ENCODE peak calls at places on chromosomes 6 and 20, in seven cellular contexts. One of them, this sample, is unnamed.

GRCh38 chr6:1970151-1970561 is 275.2 kb downstream of the GMDS start:
- DNase-seq in CD8-positive, alpha-beta T cell: no peak
- DNase-seq in AG04450: no peak
- DNase-seq in suprapubic skin: no peak
- DNase-seq in lung: no peak
- DNase-seq in astrocyte of the spinal cord: no peak
- DNase-seq in GM12864: no peak
- DNase-seq in this sample: no peak

GRCh38 chr20:32490942-32491763 is 94.0 kb downstream of the NOL4L start:
- DNase-seq in CD8-positive, alpha-beta T cell: no peak
- DNase-seq in AG04450: no peak
- DNase-seq in suprapubic skin: no peak
- DNase-seq in lung: no peak
- DNase-seq in astrocyte of the spinal cord: no peak
- DNase-seq in GM12864: no peak
- DNase-seq in this sample: no peak

GRCh38 chr6:83193747-83194582 is 808 bp downstream of the RWDD2A start:
- DNase-seq in CD8-positive, alpha-beta T cell: peak
- DNase-seq in AG04450: no peak
- DNase-seq in suprapubic skin: peak
- DNase-seq in lung: peak
- DNase-seq in astrocyte of the spinal cord: peak
- DNase-seq in GM12864: no peak
- DNase-seq in this sample: no peak

GRCh38 chr6:140052757-140053729 is 678.6 kb upstream of the CITED2 start:
- DNase-seq in CD8-positive, alpha-beta T cell: no peak
- DNase-seq in AG04450: no peak
- DNase-seq in suprapubic skin: no peak
- DNase-seq in lung: no peak
- DNase-seq in astrocyte of the spinal cord: peak
- DNase-seq in GM12864: no peak
- DNase-seq in this sample: no peak

GRCh38 chr6:158907931-158908330 is 88.8 kb upstream of the EZR start:
- DNase-seq in CD8-positive, alpha-beta T cell: no peak
- DNase-seq in AG04450: no peak
- DNase-seq in suprapubic skin: no peak
- DNase-seq in lung: no peak
- DNase-seq in astrocyte of the spinal cord: no peak
- DNase-seq in GM12864: no peak
- DNase-seq in this sample: no peak

GRCh38 chr6:147278891-147279290 is 74.7 kb downstream of the STXBP5 start:
- DNase-seq in CD8-positive, alpha-beta T cell: no peak
- DNase-seq in AG04450: no peak
- DNase-seq in suprapubic skin: no peak
- DNase-seq in lung: no peak
- DNase-seq in astrocyte of the spinal cord: no peak
- DNase-seq in GM12864: no peak
- DNase-seq in this sample: no peak

GRCh38 chr6:51021171-51021570 is 202.5 kb downstream of the TFAP2B start:
- DNase-seq in CD8-positive, alpha-beta T cell: no peak
- DNase-seq in AG04450: no peak
- DNase-seq in suprapubic skin: no peak
- DNase-seq in lung: no peak
- DNase-seq in astrocyte of the spinal cord: no peak
- DNase-seq in GM12864: no peak
- DNase-seq in this sample: no peak

GRCh38 chr6:44464527-44465310 is 77.2 kb downstream of the CDC5L start:
- DNase-seq in CD8-positive, alpha-beta T cell: no peak
- DNase-seq in AG04450: no peak
- DNase-seq in suprapubic skin: no peak
- DNase-seq in lung: no peak
- DNase-seq in astrocyte of the spinal cord: no peak
- DNase-seq in GM12864: no peak
- DNase-seq in this sample: no peak

GRCh38 chr6:6191476-6191875 is 129.0 kb downstream of the F13A1 start:
- DNase-seq in CD8-positive, alpha-beta T cell: no peak
- DNase-seq in AG04450: no peak
- DNase-seq in suprapubic skin: no peak
- DNase-seq in lung: no peak
- DNase-seq in astrocyte of the spinal cord: no peak
- DNase-seq in GM12864: no peak
- DNase-seq in this sample: no peak

GRCh38 chr6:90217621-90218496 is 78.8 kb downstream of the BACH2 start:
- DNase-seq in CD8-positive, alpha-beta T cell: no peak
- DNase-seq in AG04450: no peak
- DNase-seq in suprapubic skin: no peak
- DNase-seq in lung: peak
- DNase-seq in astrocyte of the spinal cord: no peak
- DNase-seq in GM12864: no peak
- DNase-seq in this sample: no peak

GRCh38 chr20:9498322-9498721 is 16.1 kb upstream of the LAMP5 start:
- DNase-seq in CD8-positive, alpha-beta T cell: no peak
- DNase-seq in AG04450: no peak
- DNase-seq in suprapubic skin: no peak
- DNase-seq in lung: no peak
- DNase-seq in astrocyte of the spinal cord: no peak
- DNase-seq in GM12864: no peak
- DNase-seq in this sample: no peak

GRCh38 chr20:2210646-2211556 is 84.9 kb upstream of the TGM3 start:
- DNase-seq in CD8-positive, alpha-beta T cell: no peak
- DNase-seq in AG04450: no peak
- DNase-seq in suprapubic skin: no peak
- DNase-seq in lung: peak
- DNase-seq in astrocyte of the spinal cord: peak
- DNase-seq in GM12864: no peak
- DNase-seq in this sample: peak

GRCh38 chr6:162733489-162733888 is 5.7 kb downstream of the PACRG start:
- DNase-seq in CD8-positive, alpha-beta T cell: no peak
- DNase-seq in AG04450: no peak
- DNase-seq in suprapubic skin: no peak
- DNase-seq in lung: no peak
- DNase-seq in astrocyte of the spinal cord: no peak
- DNase-seq in GM12864: no peak
- DNase-seq in this sample: no peak

GRCh38 chr20:35225319-35226125 is 968 bp upstream of the MMP24 start:
- DNase-seq in CD8-positive, alpha-beta T cell: no peak
- DNase-seq in AG04450: no peak
- DNase-seq in suprapubic skin: no peak
- DNase-seq in lung: no peak
- DNase-seq in astrocyte of the spinal cord: no peak
- DNase-seq in GM12864: no peak
- DNase-seq in this sample: no peak

GRCh38 chr6:28633445-28634215 is 107.9 kb downstream of the GPX5 start:
- DNase-seq in CD8-positive, alpha-beta T cell: no peak
- DNase-seq in AG04450: no peak
- DNase-seq in suprapubic skin: no peak
- DNase-seq in lung: no peak
- DNase-seq in astrocyte of the spinal cord: no peak
- DNase-seq in GM12864: no peak
- DNase-seq in this sample: no peak

GRCh38 chr6:1701668-1702353 is 92.1 kb downstream of the FOXC1 start:
- DNase-seq in CD8-positive, alpha-beta T cell: no peak
- DNase-seq in AG04450: peak
- DNase-seq in suprapubic skin: no peak
- DNase-seq in lung: no peak
- DNase-seq in astrocyte of the spinal cord: peak
- DNase-seq in GM12864: no peak
- DNase-seq in this sample: peak

GRCh38 chr20:56637576-56637975 is 8.5 kb downstream of the TFAP2C start:
- DNase-seq in CD8-positive, alpha-beta T cell: no peak
- DNase-seq in AG04450: no peak
- DNase-seq in suprapubic skin: no peak
- DNase-seq in lung: no peak
- DNase-seq in astrocyte of the spinal cord: no peak
- DNase-seq in GM12864: no peak
- DNase-seq in this sample: no peak

GRCh38 chr20:46544576-46544975 is 5.9 kb downstream of the OCSTAMP start:
- DNase-seq in CD8-positive, alpha-beta T cell: no peak
- DNase-seq in AG04450: no peak
- DNase-seq in suprapubic skin: no peak
- DNase-seq in lung: no peak
- DNase-seq in astrocyte of the spinal cord: no peak
- DNase-seq in GM12864: no peak
- DNase-seq in this sample: no peak

GRCh38 chr6:43368517-43369160 is 808 bp downstream of the ZNF318 start:
- DNase-seq in CD8-positive, alpha-beta T cell: no peak
- DNase-seq in AG04450: no peak
- DNase-seq in suprapubic skin: no peak
- DNase-seq in lung: peak
- DNase-seq in astrocyte of the spinal cord: peak
- DNase-seq in GM12864: no peak
- DNase-seq in this sample: no peak

GRCh38 chr6:159311618-159312017 is 142.4 kb downstream of the FNDC1 start:
- DNase-seq in CD8-positive, alpha-beta T cell: no peak
- DNase-seq in AG04450: no peak
- DNase-seq in suprapubic skin: no peak
- DNase-seq in lung: no peak
- DNase-seq in astrocyte of the spinal cord: no peak
- DNase-seq in GM12864: no peak
- DNase-seq in this sample: no peak

GRCh38 chr6:158959552-158959951 is 40.5 kb downstream of the RSPH3 start:
- DNase-seq in CD8-positive, alpha-beta T cell: no peak
- DNase-seq in AG04450: no peak
- DNase-seq in suprapubic skin: no peak
- DNase-seq in lung: no peak
- DNase-seq in astrocyte of the spinal cord: no peak
- DNase-seq in GM12864: no peak
- DNase-seq in this sample: no peak

GRCh38 chr6:134398453-134398852 is 80.5 kb upstream of the SGK1 start:
- DNase-seq in CD8-positive, alpha-beta T cell: no peak
- DNase-seq in AG04450: no peak
- DNase-seq in suprapubic skin: no peak
- DNase-seq in lung: peak
- DNase-seq in astrocyte of the spinal cord: no peak
- DNase-seq in GM12864: peak
- DNase-seq in this sample: no peak

GRCh38 chr20:62812907-62813200 is 4.0 kb upstream of the COL9A3 start:
- DNase-seq in CD8-positive, alpha-beta T cell: no peak
- DNase-seq in AG04450: no peak
- DNase-seq in suprapubic skin: no peak
- DNase-seq in lung: no peak
- DNase-seq in astrocyte of the spinal cord: no peak
- DNase-seq in GM12864: no peak
- DNase-seq in this sample: no peak

GRCh38 chr20:62812181-62812906 is 4.5 kb upstream of the COL9A3 start:
- DNase-seq in CD8-positive, alpha-beta T cell: no peak
- DNase-seq in AG04450: no peak
- DNase-seq in suprapubic skin: no peak
- DNase-seq in lung: no peak
- DNase-seq in astrocyte of the spinal cord: no peak
- DNase-seq in GM12864: no peak
- DNase-seq in this sample: no peak

GRCh38 chr20:62813588-62813987 is 3.3 kb upstream of the COL9A3 start:
- DNase-seq in CD8-positive, alpha-beta T cell: no peak
- DNase-seq in AG04450: no peak
- DNase-seq in suprapubic skin: no peak
- DNase-seq in lung: no peak
- DNase-seq in astrocyte of the spinal cord: no peak
- DNase-seq in GM12864: no peak
- DNase-seq in this sample: no peak

GRCh38 chr20:62811320-62811719 is 5.5 kb upstream of the COL9A3 start:
- DNase-seq in CD8-positive, alpha-beta T cell: no peak
- DNase-seq in AG04450: no peak
- DNase-seq in suprapubic skin: no peak
- DNase-seq in lung: no peak
- DNase-seq in astrocyte of the spinal cord: no peak
- DNase-seq in GM12864: no peak
- DNase-seq in this sample: no peak

GRCh38 chr20:62811720-62812119 is 5.1 kb upstream of the COL9A3 start:
- DNase-seq in CD8-positive, alpha-beta T cell: no peak
- DNase-seq in AG04450: no peak
- DNase-seq in suprapubic skin: no peak
- DNase-seq in lung: no peak
- DNase-seq in astrocyte of the spinal cord: no peak
- DNase-seq in GM12864: no peak
- DNase-seq in this sample: no peak
- H3K4me3 ChIP-seq in CD8-positive, alpha-beta T cell: no peak
- H3K4me3 ChIP-seq in AG04450: no peak
- H3K4me3 ChIP-seq in suprapubic skin: no peak
- H3K4me3 ChIP-seq in lung: no peak
- H3K4me3 ChIP-seq in astrocyte of the spinal cord: no peak
- H3K4me3 ChIP-seq in GM12864: no peak
- H3K4me3 ChIP-seq in this sample: no peak

GRCh38 chr20:310645-311044 is 13.3 kb downstream of the ZCCHC3 start:
- DNase-seq in CD8-positive, alpha-beta T cell: no peak
- DNase-seq in AG04450: no peak
- DNase-seq in suprapubic skin: no peak
- DNase-seq in lung: no peak
- DNase-seq in astrocyte of the spinal cord: no peak
- DNase-seq in GM12864: no peak
- DNase-seq in this sample: no peak
- H3K4me3 ChIP-seq in CD8-positive, alpha-beta T cell: peak
- H3K4me3 ChIP-seq in AG04450: no peak
- H3K4me3 ChIP-seq in suprapubic skin: peak
- H3K4me3 ChIP-seq in lung: no peak
- H3K4me3 ChIP-seq in astrocyte of the spinal cord: no peak
- H3K4me3 ChIP-seq in GM12864: peak
- H3K4me3 ChIP-seq in this sample: no peak

GRCh38 chr6:26422329-26422728 is 18.0 kb upstream of the BTN3A3 start:
- DNase-seq in CD8-positive, alpha-beta T cell: no peak
- DNase-seq in AG04450: no peak
- DNase-seq in suprapubic skin: no peak
- DNase-seq in lung: no peak
- DNase-seq in astrocyte of the spinal cord: no peak
- DNase-seq in GM12864: no peak
- DNase-seq in this sample: no peak
- H3K4me3 ChIP-seq in CD8-positive, alpha-beta T cell: no peak
- H3K4me3 ChIP-seq in AG04450: peak
- H3K4me3 ChIP-seq in suprapubic skin: peak
- H3K4me3 ChIP-seq in lung: no peak
- H3K4me3 ChIP-seq in astrocyte of the spinal cord: peak
- H3K4me3 ChIP-seq in GM12864: peak
- H3K4me3 ChIP-seq in this sample: peak

GRCh38 chr6:106192824-106193223 is 106.7 kb downstream of the PRDM1 start:
- DNase-seq in CD8-positive, alpha-beta T cell: no peak
- DNase-seq in AG04450: no peak
- DNase-seq in suprapubic skin: no peak
- DNase-seq in lung: no peak
- DNase-seq in astrocyte of the spinal cord: peak
- DNase-seq in GM12864: no peak
- DNase-seq in this sample: no peak

GRCh38 chr6:106199331-106199730 is 113.2 kb downstream of the PRDM1 start:
- DNase-seq in CD8-positive, alpha-beta T cell: no peak
- DNase-seq in AG04450: no peak
- DNase-seq in suprapubic skin: no peak
- DNase-seq in lung: no peak
- DNase-seq in astrocyte of the spinal cord: no peak
- DNase-seq in GM12864: no peak
- DNase-seq in this sample: no peak

GRCh38 chr6:106199998-106200397 is 113.9 kb downstream of the PRDM1 start:
- DNase-seq in CD8-positive, alpha-beta T cell: no peak
- DNase-seq in AG04450: peak
- DNase-seq in suprapubic skin: no peak
- DNase-seq in lung: no peak
- DNase-seq in astrocyte of the spinal cord: peak
- DNase-seq in GM12864: no peak
- DNase-seq in this sample: peak

GRCh38 chr6:106197441-106197840 is 111.3 kb downstream of the PRDM1 start:
- DNase-seq in CD8-positive, alpha-beta T cell: no peak
- DNase-seq in AG04450: no peak
- DNase-seq in suprapubic skin: no peak
- DNase-seq in lung: no peak
- DNase-seq in astrocyte of the spinal cord: no peak
- DNase-seq in GM12864: no peak
- DNase-seq in this sample: no peak

GRCh38 chr6:106194949-106195919 is 109.1 kb downstream of the PRDM1 start:
- DNase-seq in CD8-positive, alpha-beta T cell: no peak
- DNase-seq in AG04450: no peak
- DNase-seq in suprapubic skin: no peak
- DNase-seq in lung: no peak
- DNase-seq in astrocyte of the spinal cord: peak
- DNase-seq in GM12864: no peak
- DNase-seq in this sample: peak
- H3K4me3 ChIP-seq in CD8-positive, alpha-beta T cell: no peak
- H3K4me3 ChIP-seq in AG04450: no peak
- H3K4me3 ChIP-seq in suprapubic skin: no peak
- H3K4me3 ChIP-seq in lung: no peak
- H3K4me3 ChIP-seq in astrocyte of the spinal cord: no peak
- H3K4me3 ChIP-seq in GM12864: no peak
- H3K4me3 ChIP-seq in this sample: no peak